ENCODE peak calls at places on chromosomes 7 and 10, in five cellular contexts. S is Karpas-422, O is adrenal gland, T is OCI-LY7, R is lower lobe of right lung. M is an unnamed sample.

GRCh38 chr7:151940048-151940845 is 16.0 kb upstream of the GALNTL5 start:
- DNase-seq in R (no peak), S (no peak), T (no peak), O (no peak), M (no peak)

GRCh38 chr7:80298201-80298600 is 163.6 kb downstream of the GNAI1 start:
- DNase-seq in R (no peak), O (no peak), S (no peak), T (no peak), M (no peak)

GRCh38 chr10:69179089-69179742 is 818 bp upstream of the SUPV3L1 start:
- DNase-seq in O (peak; percentile 23), S (no peak), R (no peak), T (no peak), M (no peak)

GRCh38 chr10:2979267-2979660 is 88.1 kb upstream of the PFKP start:
- DNase-seq in R (no peak), S (no peak), O (no peak), T (no peak), M (no peak)

GRCh38 chr7:149296368-149296767 is 34.4 kb downstream of the ZNF783 start:
- DNase-seq in T (no peak), S (no peak), R (no peak), O (no peak), M (no peak)

GRCh38 chr10:64731016-64731415 is 1209.8 kb downstream of the REEP3 start:
- DNase-seq in O (no peak), T (no peak), S (no peak), R (no peak), M (no peak)

GRCh38 chr7:66529889-66530615 is 98.6 kb upstream of the KCTD7 start:
- DNase-seq in R (no peak), T (no peak), S (no peak), O (no peak), M (no peak)

GRCh38 chr7:71377469-71377868 is 245.5 kb downstream of the GALNT17 start:
- DNase-seq in R (no peak), O (no peak), T (no peak), S (no peak), M (no peak)

GRCh38 chr10:44425466-44425865 is 40.6 kb upstream of the CXCL12 start:
- DNase-seq in O (no peak), S (no peak), R (no peak), T (no peak), M (no peak)

GRCh38 chr10:12774219-12774894 is 227.2 kb downstream of the CCDC3 start:
- DNase-seq in R (no peak), S (no peak), T (no peak), O (no peak), M (no peak)

GRCh38 chr10:14617850-14618249 is 156.8 kb downstream of the FAM107B start:
- DNase-seq in R (no peak), S (no peak), T (no peak), O (no peak), M (no peak)

GRCh38 chr7:106915873-106916272 is 50.8 kb downstream of the PIK3CG start:
- DNase-seq in S (no peak), O (no peak), R (no peak), T (no peak), M (no peak)

GRCh38 chr7:114345494-114345893 is 69.1 kb upstream of the FOXP2 start:
- DNase-seq in R (no peak), S (no peak), O (no peak), T (no peak), M (no peak)
- H3K9me3 ChIP-seq in R (no peaks in the 10 kb centered on the region), S (peaks cover 22% of the 10 kb centered on the region), O (no peaks in the 10 kb centered on the region), T (no peaks in the 10 kb centered on the region), M (no peaks in the 10 kb centered on the region)

GRCh38 chr7:52938455-52939133 is 96.8 kb upstream of the POM121L12 start:
- DNase-seq in O (no peak), T (no peak), R (no peak), S (no peak), M (no peak)

GRCh38 chr7:52940511-52940910 is 94.9 kb upstream of the POM121L12 start:
- DNase-seq in S (no peak), T (no peak), R (no peak), O (no peak), M (no peak)

GRCh38 chr7:52936750-52937149 is 98.7 kb upstream of the POM121L12 start:
- DNase-seq in R (no peak), T (no peak), O (no peak), S (no peak), M (no peak)
- H3K9me3 ChIP-seq in R (peaks cover 2% of the 10 kb centered on the region), T (no peaks in the 10 kb centered on the region), O (no peaks in the 10 kb centered on the region), S (peaks cover 30% of the 10 kb centered on the region), M (no peaks in the 10 kb centered on the region)

DNA sequence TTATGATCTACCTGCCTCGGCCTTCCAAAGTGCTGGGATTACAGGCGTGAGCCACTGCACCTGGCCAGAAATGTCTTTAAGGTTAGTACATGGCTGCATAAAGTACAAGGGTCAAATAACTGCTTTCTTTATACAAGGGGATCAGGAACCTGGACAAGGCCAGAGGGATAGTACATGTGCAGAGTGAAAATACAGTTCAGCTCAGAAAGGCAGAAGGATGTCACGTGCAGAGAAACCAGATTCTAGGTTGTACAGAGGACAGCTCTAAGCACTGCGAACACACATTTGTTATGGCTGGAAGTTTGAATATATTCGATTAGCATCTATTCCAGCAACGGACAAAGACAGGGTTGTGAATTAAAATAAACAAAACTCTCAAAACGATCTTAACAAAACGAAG is 6.0 kb upstream of the RSBN1L start:
- DNase-seq in R (no peak), S (no peak), T (no peak), O (no peak), M (no peak)
- H3K9me3 ChIP-seq in R (no peaks in the 10 kb centered on the region), S (no peaks in the 10 kb centered on the region), T (no peaks in the 10 kb centered on the region), O (no peaks in the 10 kb centered on the region), M (no peaks in the 10 kb centered on the region)

DNA sequence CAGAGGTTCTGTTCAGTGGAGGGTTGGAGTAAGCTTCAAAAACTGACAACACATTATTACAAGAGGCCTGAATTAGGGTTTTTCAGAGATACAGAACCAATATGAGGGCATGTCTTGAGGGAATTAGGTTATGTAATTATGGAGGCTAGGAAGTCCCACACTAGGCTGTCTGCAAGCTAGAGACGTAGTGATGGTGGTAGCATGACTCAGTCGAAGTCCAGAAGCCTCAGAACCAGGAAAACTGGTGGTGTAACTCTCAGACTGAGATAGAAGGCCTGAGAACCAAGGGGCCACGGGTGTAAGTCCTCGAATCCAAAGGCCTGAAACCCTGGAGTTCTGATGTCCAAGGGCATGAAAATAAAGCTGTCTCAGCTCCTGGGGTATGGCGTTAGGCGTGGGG is 35.6 kb downstream of the ZNF518A start:
- DNase-seq in T (no peak), R (no peak), S (no peak), O (no peak), M (no peak)
- H3K9me3 ChIP-seq in T (peaks cover 16% of the 10 kb centered on the region), R (peaks cover 30% of the 10 kb centered on the region), S (no peaks in the 10 kb centered on the region), O (no peaks in the 10 kb centered on the region), M (peaks cover 8% of the 10 kb centered on the region)

GRCh38 chr10:130282492-130283233 is 146.5 kb downstream of the GLRX3 start:
- DNase-seq in R (no peak), O (no peak), T (no peak), S (peak; percentile 17), M (no peak)
- H3K9me3 ChIP-seq in R (peaks cover 80% of the 10 kb centered on the region), O (peaks cover 5% of the 10 kb centered on the region), T (peaks cover 29% of the 10 kb centered on the region), S (peaks cover 82% of the 10 kb centered on the region), M (peaks cover 24% of the 10 kb centered on the region)

GRCh38 chr10:10517866-10518265 is 499.8 kb upstream of the CELF2 start:
- DNase-seq in O (no peak), T (no peak), R (no peak), S (no peak), M (no peak)
- H3K9me3 ChIP-seq in O (no peaks in the 10 kb centered on the region), T (no peaks in the 10 kb centered on the region), R (no peaks in the 10 kb centered on the region), S (no peaks in the 10 kb centered on the region), M (no peaks in the 10 kb centered on the region)

DNA sequence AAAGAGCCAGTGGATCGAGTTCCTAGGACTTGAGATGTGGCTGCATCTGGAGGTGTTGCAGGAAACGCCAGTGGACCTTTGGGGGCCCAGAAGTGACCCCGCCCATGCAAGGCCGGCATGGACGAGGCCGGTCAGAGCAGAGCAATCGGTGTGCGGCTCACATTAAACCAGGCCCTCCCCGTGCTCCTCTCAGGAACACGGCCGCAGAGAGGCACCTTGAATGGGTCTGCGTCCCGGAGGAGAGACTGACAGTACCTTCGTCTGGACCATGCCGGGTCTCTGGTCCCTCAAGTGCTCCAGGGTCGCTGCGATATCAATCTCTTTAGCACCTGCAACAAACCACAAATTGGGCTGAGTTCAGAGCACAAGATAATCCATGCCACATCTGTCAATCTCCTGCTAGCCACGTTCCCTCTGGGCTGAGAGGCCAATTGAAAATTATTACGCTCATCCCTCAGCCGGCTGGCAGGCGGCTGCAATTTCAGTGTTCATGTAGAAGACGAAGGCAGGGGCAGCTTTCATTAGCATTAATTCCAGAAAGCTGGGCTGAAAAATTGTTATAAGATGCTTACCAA is 212.0 kb downstream of the DNAJB6 start:
- DNase-seq in O (no peak), R (peak; percentile 34), T (no peak), S (no peak), M (no peak)
- H3K9me3 ChIP-seq in O (no peaks in the 10 kb centered on the region), R (no peaks in the 10 kb centered on the region), T (no peaks in the 10 kb centered on the region), S (no peaks in the 10 kb centered on the region), M (no peaks in the 10 kb centered on the region)

M was measured in T-helper 17 cell.